ENCODE peak calls at places on chromosome 17, in four cellular contexts. T, A, O and M are unnamed samples.

GRCh38 chr17:46865100-46865499 is 13.7 kb downstream of the WNT9B start:
- DNase-seq in A (no peak), T (no peak), O (no peak), M (no peak)

GRCh38 chr17:1493291-1493980 is 950 bp upstream of the MYO1C start:
- DNase-seq in T (no peak), O (no peak), A (no peak), M (no peak)

GRCh38 chr17:69716571-69716970 is 302.1 kb downstream of the MAP2K6 start:
- DNase-seq in T (no peak), A (no peak), O (no peak), M (no peak)

GRCh38 chr17:2138768-2139167 is 83.9 kb downstream of the HIC1 start:
- DNase-seq in O (no peak), T (no peak), A (no peak), M (peak)

GRCh38 chr17:66682293-66682692 is 152.6 kb upstream of the CACNG5 start:
- DNase-seq in T (no peak), A (no peak), O (no peak), M (no peak)

GRCh38 chr17:47987240-47987835 is 16.4 kb downstream of the CDK5RAP3 start:
- DNase-seq in A (no peak), T (no peak), O (no peak), M (no peak)

GRCh38 chr17:66548158-66548557 is 245.7 kb downstream of the PRKCA start:
- DNase-seq in A (no peak), O (no peak), T (no peak), M (no peak)

GRCh38 chr17:50697663-50698272 is 9.9 kb downstream of the ANKRD40 start:
- DNase-seq in A (no peak), T (no peak), O (peak), M (no peak)

DNA sequence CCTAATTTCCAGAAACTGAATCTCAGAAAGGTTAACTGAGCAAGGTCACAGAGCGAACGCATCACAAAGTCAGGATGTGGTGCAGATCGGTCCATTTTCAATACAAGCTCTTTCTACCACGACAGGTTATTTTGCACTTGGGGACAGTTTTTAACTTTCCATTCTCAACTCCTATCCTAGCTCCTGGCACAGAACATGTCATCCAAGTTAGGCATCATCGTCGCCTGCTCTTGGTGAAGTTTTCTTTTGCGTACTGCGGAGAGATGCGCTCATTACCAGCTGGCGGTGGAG is 15.5 kb upstream of the ERN1 start:
- DNase-seq in T (no peak), O (no peak), A (no peak), M (no peak)
- TF ChIP-seq CTCF in T (no peak), O (no peak), A (no peak), M (no peak)

DNA sequence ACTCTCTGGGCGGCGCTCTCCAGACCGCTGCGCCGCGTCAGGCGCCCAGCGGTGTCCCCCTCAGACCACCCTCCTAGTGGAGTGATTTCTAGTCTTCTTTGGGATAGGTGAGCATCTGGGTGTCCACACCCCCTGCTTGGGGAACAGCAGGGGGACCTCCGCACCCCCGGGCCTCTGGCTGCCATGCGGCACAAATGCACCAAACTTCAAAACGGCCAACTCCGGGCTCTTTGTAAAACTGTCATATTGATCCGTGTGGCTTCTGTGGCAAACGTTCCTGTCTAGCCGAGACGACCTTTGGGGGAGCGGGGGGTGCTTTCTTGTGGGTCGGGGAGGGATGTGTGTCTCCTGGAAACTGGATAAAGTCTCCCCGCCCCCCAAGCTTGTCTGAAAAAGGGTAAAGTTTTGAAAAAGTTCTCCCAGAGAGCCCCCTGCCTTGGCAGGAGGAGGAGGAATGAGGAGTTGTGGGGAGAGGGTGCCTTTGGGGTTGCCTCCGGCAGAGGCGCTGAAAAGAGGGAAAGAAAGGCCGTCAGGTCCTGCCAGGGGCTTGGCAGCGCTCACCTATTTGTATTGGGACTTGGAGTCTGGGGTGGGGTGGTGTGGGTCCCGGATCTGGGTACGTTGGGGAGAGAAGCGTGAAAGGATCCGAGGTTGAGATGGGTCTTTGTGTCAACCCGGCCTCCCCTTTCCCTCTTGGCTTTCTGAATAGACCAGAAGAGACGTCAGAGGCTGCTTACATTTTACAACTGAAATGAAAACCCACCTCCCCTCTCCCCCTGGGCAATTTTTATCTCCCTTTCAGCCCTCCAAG is 2.2 kb upstream of the CHD3 start:
- DNase-seq in T (no peak), A (peak), O (peak), M (peak)
- TF ChIP-seq CTCF in T (no peak), A (no peak), O (no peak), M (no peak)

GRCh38 chr17:64773836-64774761 is 112.0 kb upstream of the SMURF2 start:
- DNase-seq in O (peak), T (peak), A (no peak), M (peak)
- TF ChIP-seq CTCF in O (peak), T (peak), A (peak), M (peak)

DNA sequence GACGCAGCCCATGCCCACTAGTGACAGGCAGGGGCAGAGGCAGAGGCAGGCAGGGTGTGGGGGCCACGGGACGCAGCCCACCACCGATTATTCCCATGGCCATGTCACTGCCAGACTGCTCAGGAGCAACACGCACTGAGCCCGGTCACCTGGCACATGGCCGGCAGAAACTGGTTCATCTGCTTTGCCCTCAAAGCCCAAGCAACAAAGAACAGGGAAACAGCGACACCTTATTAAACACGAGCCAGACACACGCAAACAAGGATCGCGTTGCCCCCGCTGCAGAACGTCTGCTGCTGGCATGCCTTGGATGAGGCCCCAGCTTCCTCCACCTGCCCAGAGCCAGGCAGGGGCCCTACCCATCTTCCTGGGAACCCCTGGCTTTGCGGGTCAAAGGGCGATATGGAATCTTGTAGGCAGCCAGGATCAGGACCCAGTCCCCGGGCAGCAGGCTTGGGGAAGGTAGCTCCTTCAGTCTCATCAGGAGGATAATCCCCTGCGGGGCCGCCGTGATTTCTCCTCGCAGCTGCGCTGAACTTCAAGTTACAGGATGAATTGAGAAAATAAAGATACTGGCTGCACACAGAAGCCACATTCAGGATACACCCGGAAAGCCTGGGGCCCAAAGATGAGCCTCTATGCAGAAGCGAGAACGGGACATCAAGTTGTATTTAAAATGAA is 4.8 kb downstream of the TBC1D16 start:
- DNase-seq in O (peak), T (peak), A (no peak), M (no peak)
- TF ChIP-seq CTCF in O (no peak), T (peak), A (no peak), M (no peak)

GRCh38 chr17:63774141-63774981 is at the start of gene DDX42:
- DNase-seq in O (peak), A (peak), T (peak), M (peak)
- TF ChIP-seq CTCF in O (no peak), A (no peak), T (peak), M (no peak)

GRCh38 chr17:40327244-40327666 is 18.3 kb downstream of the RARA start:
- DNase-seq in A (no peak), O (no peak), T (no peak), M (no peak)
- TF ChIP-seq CTCF in A (no peak), O (no peak), T (no peak), M (no peak)

GRCh38 chr17:73482251-73482661 is 162.0 kb downstream of the SDK2 start:
- DNase-seq in A (no peak), O (no peak), T (no peak), M (no peak)

GRCh38 chr17:73481672-73482071 is 162.6 kb downstream of the SDK2 start:
- DNase-seq in O (no peak), T (no peak), A (no peak), M (no peak)

GRCh38 chr17:73480740-73481139 is 163.5 kb downstream of the SDK2 start:
- DNase-seq in O (no peak), T (no peak), A (no peak), M (no peak)

GRCh38 chr17:73476890-73477350 is 165.1 kb upstream of the CDC42EP4 start:
- DNase-seq in A (no peak), O (no peak), T (no peak), M (no peak)

DNA sequence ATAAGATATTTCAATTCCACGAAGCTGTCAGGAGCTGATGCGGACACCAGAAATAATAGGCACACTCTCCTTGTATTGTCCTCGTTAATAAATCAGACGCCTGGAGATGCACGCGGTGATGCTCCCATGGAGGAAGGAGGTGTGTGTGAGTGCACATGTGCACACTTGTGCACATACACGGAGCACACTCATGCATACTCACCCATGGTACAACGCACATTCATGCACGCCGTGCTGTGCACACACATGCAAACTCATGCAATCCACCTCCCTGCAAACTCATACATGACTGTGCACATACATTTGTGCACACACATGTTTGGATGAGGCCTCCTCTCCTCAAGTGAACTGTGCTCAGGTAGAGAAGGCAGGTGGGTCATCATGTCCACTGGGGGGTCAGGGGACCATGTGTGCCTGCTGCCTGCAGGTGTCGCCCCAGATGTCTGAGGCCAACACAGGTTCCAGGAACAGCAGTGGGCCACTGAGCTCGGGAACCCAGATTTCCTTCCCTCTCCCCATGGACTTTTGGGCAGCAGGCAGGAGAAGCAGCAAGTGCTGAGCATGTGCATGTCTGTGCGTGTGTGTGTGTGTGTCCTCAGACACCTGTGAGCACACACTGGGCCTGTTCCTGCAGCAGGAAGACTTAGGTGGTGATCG is 165.3 kb downstream of the SDK2 start:
- DNase-seq in A (no peak), T (no peak), O (peak), M (no peak)
- TF ChIP-seq CTCF in A (no peak), T (peak), O (no peak), M (no peak)

DNA sequence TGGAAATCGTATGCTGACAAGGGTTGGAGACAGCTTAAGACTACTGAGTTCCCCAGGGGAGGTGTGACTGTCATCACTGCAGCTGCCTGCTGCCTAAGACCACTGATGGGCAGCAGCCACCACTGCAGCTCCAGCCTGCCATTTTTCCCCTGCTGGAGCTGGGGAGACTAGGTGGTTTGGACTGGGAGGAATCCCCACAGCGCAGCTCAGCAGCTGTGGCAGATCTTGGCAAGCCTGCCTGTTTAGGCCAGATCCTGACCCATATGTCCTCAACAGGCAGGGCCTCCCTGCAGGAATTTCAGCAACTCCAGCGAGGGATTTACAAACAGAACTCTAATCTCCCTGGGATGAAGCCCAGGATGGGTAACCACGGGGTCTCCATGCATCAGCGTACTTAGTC is 356.4 kb upstream of the TOM1L1 start:
- DNase-seq in O (no peak), T (no peak), A (peak), M (no peak)
- TF ChIP-seq CTCF in O (no peak), T (no peak), A (peak), M (no peak)